ENCODE peak calls at places on chromosomes 4 and X, in eight cellular contexts. Y, B, V, G, F, Z, R and I are unnamed samples.

GRCh38 chr4:151667025-151667424 is 93.8 kb downstream of the GATB start:
- DNase-seq in Z (no peak), G (no peak), Y (no peak), V (no peak), B (no peak), R (no peak), F (no peak), I (no peak)

GRCh38 chr4:125750827-125751466 is 436.2 kb downstream of the FAT4 start:
- DNase-seq in V (no peak), B (no peak), G (no peak), F (no peak), Y (no peak), Z (no peak), R (peak), I (no peak)

GRCh38 chr4:128225148-128225547 is 62.5 kb downstream of the PGRMC2 start:
- DNase-seq in R (no peak), G (no peak), Z (no peak), V (no peak), B (no peak), Y (no peak), F (no peak), I (no peak)

GRCh38 chr4:36280555-36280954 is 861 bp upstream of the DTHD1 start:
- DNase-seq in B (no peak), F (no peak), V (no peak), R (no peak), Z (no peak), G (no peak), Y (no peak), I (no peak)

GRCh38 chrX:3176439-3176820 is 135.2 kb downstream of the ARSF start:
- DNase-seq in R (no peak), V (no peak), B (no peak), Z (no peak), F (no peak), Y (no peak), G (no peak), I (no peak)

GRCh38 chrX:39953027-39953426 is 144.7 kb downstream of the BCOR start:
- DNase-seq in V (no peak), Z (no peak), B (no peak), R (no peak), F (no peak), G (no peak), Y (no peak), I (no peak)

GRCh38 chrX:136656596-136656995 is 8.6 kb downstream of the CD40LG start:
- DNase-seq in B (no peak), R (no peak), F (no peak), G (no peak), V (no peak), Y (no peak), Z (no peak), I (no peak)

GRCh38 chr4:15201782-15202181 is 199.5 kb downstream of the CPEB2 start:
- DNase-seq in B (no peak), R (no peak), G (no peak), V (no peak), Z (no peak), Y (no peak), F (no peak), I (no peak)

GRCh38 chr4:181202249-181202648 is 1041.0 kb upstream of the TENM3 start:
- DNase-seq in R (no peak), G (no peak), Z (no peak), F (no peak), V (no peak), B (no peak), Y (no peak), I (no peak)

GRCh38 chrX:19579485-19579884 is 64.2 kb upstream of the MAP3K15 start:
- DNase-seq in Y (no peak), F (no peak), Z (no peak), V (no peak), G (no peak), R (no peak), B (no peak), I (no peak)

GRCh38 chrX:15474058-15474457 is 19.1 kb downstream of the PIR start:
- DNase-seq in Y (no peak), R (no peak), Z (no peak), G (no peak), B (no peak), V (no peak), F (no peak), I (no peak)

GRCh38 chrX:18793601-18794089 is 86.2 kb downstream of the PPEF1 start:
- DNase-seq in G (no peak), Y (no peak), F (no peak), R (no peak), V (no peak), Z (peak), B (no peak), I (no peak)

GRCh38 chr4:72312032-72312650 is 256.9 kb downstream of the ADAMTS3 start:
- DNase-seq in G (no peak), F (no peak), R (peak), Y (peak), Z (peak), B (no peak), V (peak), I (peak)

GRCh38 chr4:13907255-13907751 is 279.8 kb upstream of the BOD1L1 start:
- DNase-seq in Z (no peak), V (no peak), B (no peak), Y (no peak), F (no peak), R (peak), G (no peak), I (no peak)

GRCh38 chrX:80174925-80175574 is 160.5 kb downstream of the TBX22 start:
- DNase-seq in F (no peak), R (no peak), G (no peak), Z (no peak), V (peak), Y (no peak), B (no peak), I (no peak)

GRCh38 chr4:184313058-184313709 is 95.5 kb upstream of the ENPP6 start:
- DNase-seq in R (no peak), Z (no peak), B (no peak), G (no peak), Y (no peak), F (no peak), V (no peak), I (no peak)

GRCh38 chr4:5385741-5386251 is 322.6 kb downstream of the EVC2 start:
- DNase-seq in V (peak), R (no peak), Y (no peak), F (no peak), G (no peak), Z (no peak), B (no peak), I (no peak)

GRCh38 chr4:95638920-95639501 is 90.2 kb upstream of the UNC5C start:
- DNase-seq in G (no peak), Y (no peak), B (no peak), R (no peak), F (no peak), V (no peak), Z (no peak), I (no peak)

GRCh38 chr4:81409836-81410235 is 61.9 kb downstream of the RASGEF1B start:
- DNase-seq in Y (no peak), G (no peak), V (no peak), B (no peak), F (no peak), R (no peak), Z (no peak), I (no peak)

GRCh38 chrX:111376897-111377601 is 34.9 kb downstream of the DCX start:
- DNase-seq in B (no peak), G (no peak), V (no peak), F (no peak), Z (peak), R (no peak), Y (no peak), I (no peak)

GRCh38 chr4:99586322-99586721 is 11.7 kb downstream of the MTTP start:
- DNase-seq in Y (no peak), B (no peak), R (no peak), F (no peak), G (no peak), V (no peak), Z (no peak), I (no peak)

GRCh38 chr4:627751-628150 is 2.4 kb downstream of the PDE6B start:
- DNase-seq in F (no peak), R (no peak), Y (no peak), V (no peak), B (no peak), G (no peak), Z (no peak), I (no peak)

GRCh38 chrX:635428-636192 is 5.0 kb downstream of the SHOX start:
- DNase-seq in Y (no peak), F (no peak), V (no peak), Z (peak), G (no peak), R (no peak), B (no peak), I (no peak)

GRCh38 chr4:14528921-14529320 is 473.4 kb upstream of the CPEB2 start:
- DNase-seq in Y (no peak), Z (no peak), R (peak), B (no peak), G (no peak), V (no peak), F (no peak), I (no peak)

GRCh38 chr4:83889802-83890201 is 353.9 kb downstream of the GPAT3 start:
- DNase-seq in G (no peak), Y (no peak), R (peak), B (no peak), Z (no peak), V (no peak), F (no peak), I (no peak)

GRCh38 chr4:151968643-151969042 is 207.8 kb upstream of the GATB start:
- DNase-seq in F (no peak), B (no peak), Z (no peak), Y (no peak), R (no peak), V (no peak), G (no peak), I (no peak)

GRCh38 chr4:3252831-3253641 is 4.1 kb downstream of the MSANTD1 start:
- DNase-seq in Z (peak), F (no peak), Y (peak), B (no peak), R (no peak), V (peak), G (no peak), I (peak)

GRCh38 chr4:1080961-1081688 is 32.2 kb downstream of the RNF212 start:
- DNase-seq in G (no peak), F (no peak), V (no peak), Z (no peak), B (peak), R (no peak), Y (no peak), I (no peak)

GRCh38 chr4:127631420-127631819 is 1.3 kb upstream of the INTU start:
- DNase-seq in V (no peak), G (no peak), F (no peak), B (no peak), Z (no peak), R (no peak), Y (no peak), I (no peak)

GRCh38 chr4:25800253-25800652 is 62.5 kb downstream of the SEL1L3 start:
- DNase-seq in Y (no peak), R (no peak), V (no peak), F (no peak), G (no peak), Z (no peak), B (no peak), I (no peak)

GRCh38 chr4:67593741-67594175 is 35.2 kb downstream of the STAP1 start:
- DNase-seq in R (no peak), Y (no peak), Z (no peak), V (no peak), B (no peak), G (no peak), F (no peak), I (no peak)

GRCh38 chrX:261167-261857 is 19.9 kb upstream of the PLCXD1 start:
- DNase-seq in R (no peak), Z (peak), Y (peak), B (no peak), V (peak), F (no peak), G (no peak), I (peak)

GRCh38 chr4:48858130-48858529 is 27.2 kb downstream of the OCIAD1 start:
- DNase-seq in Y (no peak), V (no peak), R (no peak), F (no peak), B (no peak), Z (no peak), G (no peak), I (no peak)

GRCh38 chr4:38739438-38739837 is 43.4 kb downstream of the TLR10 start:
- DNase-seq in R (no peak), B (no peak), V (no peak), G (no peak), Z (no peak), F (no peak), Y (no peak), I (no peak)

GRCh38 chr4:144355809-144356757 is 215.6 kb upstream of the GYPA start:
- DNase-seq in F (no peak), Y (no peak), R (peak), G (no peak), B (peak), V (no peak), Z (peak), I (no peak)

GRCh38 chr4:108031427-108032083 is 41.9 kb downstream of the HADH start:
- DNase-seq in Z (no peak), B (peak), F (no peak), G (no peak), Y (no peak), V (no peak), R (no peak), I (no peak)

GRCh38 chr4:41323706-41324105 is 67.0 kb downstream of the UCHL1 start:
- DNase-seq in G (no peak), V (no peak), F (no peak), Y (no peak), R (no peak), Z (no peak), B (no peak), I (no peak)